ENCODE peak calls at places on chromosomes 4 and X, in six cellular contexts. S is colonic mucosa, K is left ventricle myocardium inferior, O is adrenal gland, M is tibial artery, G is iPS DF 6.9. D is an unnamed sample. For H3K4me1 and H3K27me3, the result is how much of the 10 kb centered on the place peaks cover.

GRCh38 chrX:115023139-115023538 is 5.7 kb upstream of the IL13RA2 start:
- DNase-seq in K (no peak), M (no peak), O (peak), S (no peak), G (no peak), D (peak)

GRCh38 chr4:14028862-14029261 is 401.3 kb upstream of the BOD1L1 start:
- DNase-seq in G (no peak), O (no peak), M (no peak), K (peak), S (no peak), D (no peak)

GRCh38 chr4:77959566-77960338 is 97.1 kb downstream of the MRPL1 start:
- DNase-seq in G (peak), O (no peak), M (no peak), K (no peak), S (no peak), D (peak)

GRCh38 chrX:24241822-24242648 is 71.8 kb downstream of the SUPT20HL2 start:
- DNase-seq in G (no peak), K (no peak), O (peak), M (no peak), S (no peak), D (peak)

GRCh38 chr4:17153572-17153971 is 255.1 kb upstream of the LDB2 start:
- DNase-seq in K (no peak), G (no peak), O (no peak), S (no peak), M (no peak), D (no peak)

GRCh38 chr4:105966046-105966445 is 70.8 kb downstream of the NPNT start:
- DNase-seq in G (no peak), O (no peak), M (no peak), K (no peak), S (no peak), D (no peak)

GRCh38 chr4:73067971-73068394 is 1.5 kb downstream of the COX18 start:
- DNase-seq in O (no peak), S (no peak), K (no peak), G (no peak), M (no peak), D (no peak)

GRCh38 chr4:36747277-36748129 is 466.1 kb downstream of the DTHD1 start:
- DNase-seq in G (no peak), K (no peak), M (no peak), S (no peak), O (no peak), D (no peak)

GRCh38 chr4:158778712-158779111 is 9.9 kb downstream of the FNIP2 start:
- DNase-seq in M (no peak), S (peak), G (no peak), K (no peak), O (no peak), D (no peak)

GRCh38 chrX:2497961-2498780 is 2.6 kb downstream of the DHRSX start:
- DNase-seq in S (peak), G (no peak), O (peak), K (no peak), M (peak), D (peak)

GRCh38 chr4:188372856-188373255 is 233.6 kb downstream of the TRIML1 start:
- DNase-seq in S (no peak), K (no peak), O (peak), G (no peak), M (no peak), D (no peak)

GRCh38 chr4:16893141-16893571 is 5.3 kb downstream of the LDB2 start:
- DNase-seq in K (no peak), G (no peak), S (no peak), O (no peak), M (no peak), D (no peak)

GRCh38 chr4:184457530-184458249 is 16.7 kb downstream of the IRF2 start:
- DNase-seq in O (no peak), M (no peak), K (no peak), G (no peak), S (no peak), D (peak)
- H3K4me1 ChIP-seq in O (under half), M (under half), K (half or more), G (under half), S (under half), D (under half)

GRCh38 chr4:110633358-110634319 is 10.8 kb upstream of the PITX2 start:
- DNase-seq in S (no peak), K (no peak), O (no peak), G (no peak), M (no peak), D (no peak)
- H3K27me3 ChIP-seq in S (half or more), K (half or more), O (half or more), G (half or more), M (half or more), D (under half)

DNA sequence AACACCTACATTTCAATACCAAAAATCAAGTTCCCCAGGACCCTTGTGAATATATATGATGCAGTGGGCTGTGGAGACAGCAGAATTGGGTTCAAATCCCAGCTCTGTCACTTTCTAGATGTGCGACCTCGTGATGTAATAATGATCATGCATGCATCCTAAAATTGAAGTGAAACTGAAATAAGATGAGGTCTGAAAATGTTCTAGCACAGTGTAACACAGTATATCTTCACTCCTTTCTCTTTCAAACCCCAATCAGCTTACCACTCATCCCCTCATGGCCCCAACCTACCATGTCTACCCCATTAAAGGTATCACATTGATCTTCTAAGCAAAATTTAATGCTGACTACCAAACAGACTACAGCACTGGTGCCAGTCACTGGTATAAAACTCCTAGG is 69.9 kb upstream of the BRS3 start:
- DNase-seq in O (no peak), G (no peak), S (no peak), K (no peak), M (no peak), D (no peak)
- H3K27ac ChIP-seq in O (no peak), G (no peak), S (no peak), K (no peak), M (no peak), D (no peak)

GRCh38 chrX:134025986-134026731 is 40.8 kb upstream of the GPC3 start:
- DNase-seq in G (no peak), O (no peak), S (no peak), K (no peak), M (no peak), D (no peak)

GRCh38 chrX:134019567-134020206 is 34.3 kb upstream of the GPC3 start:
- DNase-seq in M (no peak), S (no peak), G (no peak), O (no peak), K (no peak), D (no peak)

GRCh38 chrX:134023851-134024281 is 38.5 kb upstream of the GPC3 start:
- DNase-seq in O (no peak), K (no peak), G (no peak), S (no peak), M (no peak), D (no peak)

GRCh38 chrX:134024686-134025377 is 39.4 kb upstream of the GPC3 start:
- DNase-seq in O (no peak), G (no peak), S (no peak), M (no peak), K (no peak), D (no peak)

GRCh38 chrX:134020910-134021309 is 35.5 kb upstream of the GPC3 start:
- DNase-seq in M (no peak), K (no peak), S (no peak), G (peak), O (no peak), D (no peak)
- H3K4me1 ChIP-seq in M (under half), K (under half), S (under half), G (under half), O (under half), D (under half)

DNA sequence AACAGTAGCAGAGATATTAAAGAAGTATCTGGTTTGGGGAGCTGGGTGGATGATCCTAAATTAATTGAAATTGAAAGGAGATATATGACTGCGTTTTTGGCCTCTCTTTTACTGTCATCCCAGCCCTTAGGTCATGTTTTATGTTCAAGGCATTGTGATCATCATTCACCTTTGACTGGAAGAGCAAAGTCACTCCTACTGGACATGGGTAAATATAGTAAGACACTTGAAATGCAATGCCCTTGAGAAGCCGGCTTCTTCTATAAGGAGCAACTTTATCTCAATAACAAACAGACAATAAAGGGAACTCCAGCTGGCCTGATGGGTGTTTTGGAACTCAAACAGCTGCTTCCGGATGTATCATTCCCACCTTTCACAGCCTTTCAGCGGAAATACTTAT is 65.0 kb upstream of the C4orf54 start:
- DNase-seq in K (no peak), G (no peak), M (no peak), O (no peak), S (no peak), D (peak)
- H3K27me3 ChIP-seq in K (under half), G (under half), M (under half), O (under half), S (under half), D (under half)

DNA sequence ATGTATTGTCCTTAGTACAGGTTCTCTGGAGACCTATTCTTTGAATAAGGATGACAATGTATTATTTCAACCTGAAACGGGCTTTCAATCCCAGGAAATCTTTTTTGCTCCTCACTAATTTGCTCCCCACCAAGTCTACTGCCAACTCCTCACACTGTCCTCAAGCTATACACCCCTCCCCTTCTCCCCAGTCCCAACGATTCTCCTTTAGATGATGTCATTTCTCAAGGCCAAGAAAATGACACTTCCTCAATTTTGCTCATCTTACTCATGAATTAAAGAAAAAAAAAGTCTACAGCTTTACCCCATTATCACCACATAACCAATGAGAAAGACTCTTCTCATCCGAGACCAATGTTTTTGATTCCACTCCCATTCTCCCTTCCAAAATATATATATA is 20.6 kb downstream of the AP1S2 start:
- DNase-seq in S (no peak), O (no peak), G (no peak), K (no peak), M (no peak), D (no peak)
- H3K27ac ChIP-seq in S (no peak), O (no peak), G (no peak), K (no peak), M (no peak), D (no peak)

DNA sequence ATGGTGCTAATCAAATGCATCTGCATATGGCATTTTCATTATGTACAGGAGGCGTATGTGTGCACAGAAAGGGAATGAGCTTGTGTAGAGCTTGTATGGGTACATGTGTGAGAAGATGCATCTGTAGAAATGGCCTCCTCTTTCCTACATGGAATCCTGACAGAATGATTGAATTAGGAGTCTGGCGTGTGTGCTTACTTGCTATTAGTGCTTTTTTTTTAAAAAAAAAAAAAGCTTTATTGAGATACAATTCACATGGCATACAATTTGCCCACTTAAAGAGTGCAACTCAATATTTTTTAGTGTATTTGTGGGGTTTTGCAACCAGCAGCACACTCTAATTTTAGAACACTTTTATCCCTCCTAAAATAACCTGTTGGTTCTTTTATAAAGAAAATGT is 66.1 kb downstream of the TMEM131L start:
- DNase-seq in O (no peak), K (no peak), G (no peak), M (no peak), S (no peak), D (no peak)
- H3K4me1 ChIP-seq in O (under half), K (half or more), G (under half), M (under half), S (under half), D (under half)

GRCh38 chrX:153750126-153750774 is 13.8 kb upstream of the PLXNB3 start:
- DNase-seq in K (no peak), O (no peak), S (no peak), G (no peak), M (no peak), D (no peak)

GRCh38 chrX:153755136-153755535 is 8.9 kb upstream of the PLXNB3 start:
- DNase-seq in O (no peak), M (no peak), G (no peak), K (no peak), S (no peak), D (no peak)
- H3K27me3 ChIP-seq in O (under half), M (under half), G (under half), K (under half), S (under half), D (under half)

GRCh38 chrX:72123471-72124185 is 8.1 kb downstream of the RTL5 start:
- DNase-seq in O (peak), M (peak), S (no peak), G (peak), K (peak), D (no peak)

GRCh38 chrX:72125331-72126047 is 6.2 kb downstream of the RTL5 start:
- DNase-seq in M (no peak), S (no peak), G (no peak), K (no peak), O (no peak), D (no peak)

GRCh38 chrX:72126048-72126415 is 5.7 kb downstream of the RTL5 start:
- DNase-seq in K (no peak), S (no peak), O (no peak), M (no peak), G (no peak), D (no peak)

GRCh38 chrX:72122621-72123275 is 9.0 kb downstream of the RTL5 start:
- DNase-seq in G (no peak), S (no peak), M (no peak), O (no peak), K (no peak), D (no peak)

DNA sequence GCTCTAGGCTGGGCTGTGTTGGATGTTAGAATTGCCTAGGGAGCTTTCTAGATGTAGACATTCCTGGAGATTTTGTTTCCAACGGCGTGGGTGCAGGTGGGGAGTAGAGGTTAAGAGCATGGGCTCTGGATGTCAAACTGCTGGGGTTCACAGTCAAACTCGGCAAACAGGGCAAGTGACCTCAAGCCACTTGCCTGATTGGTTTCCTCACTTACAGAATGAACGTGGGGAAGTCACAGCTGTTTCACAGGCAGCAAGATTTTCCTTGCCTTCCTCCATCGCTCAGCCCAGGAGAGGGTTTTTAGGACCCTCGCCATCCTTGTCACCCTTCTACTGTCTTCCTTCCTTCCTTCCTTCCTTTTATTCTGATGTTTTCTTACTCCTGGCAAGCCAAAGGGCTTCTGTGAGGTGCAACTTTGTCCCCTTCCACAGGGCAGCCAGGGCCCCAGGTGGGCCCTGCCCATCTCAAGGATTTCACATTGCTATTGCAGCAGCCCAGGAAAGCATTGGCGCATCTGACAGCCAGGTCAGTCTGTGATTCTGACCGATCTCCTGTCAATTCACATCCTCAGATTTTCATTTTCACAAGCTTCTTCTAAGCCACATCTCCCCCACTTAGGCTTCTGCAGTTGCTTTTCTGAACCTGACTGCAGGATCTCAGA is 7.0 kb downstream of the RTL5 start:
- DNase-seq in M (no peak), K (no peak), O (no peak), S (no peak), G (no peak), D (no peak)
- H3K27ac ChIP-seq in M (peak), K (peak), O (no peak), S (no peak), G (no peak), D (no peak)

DNA sequence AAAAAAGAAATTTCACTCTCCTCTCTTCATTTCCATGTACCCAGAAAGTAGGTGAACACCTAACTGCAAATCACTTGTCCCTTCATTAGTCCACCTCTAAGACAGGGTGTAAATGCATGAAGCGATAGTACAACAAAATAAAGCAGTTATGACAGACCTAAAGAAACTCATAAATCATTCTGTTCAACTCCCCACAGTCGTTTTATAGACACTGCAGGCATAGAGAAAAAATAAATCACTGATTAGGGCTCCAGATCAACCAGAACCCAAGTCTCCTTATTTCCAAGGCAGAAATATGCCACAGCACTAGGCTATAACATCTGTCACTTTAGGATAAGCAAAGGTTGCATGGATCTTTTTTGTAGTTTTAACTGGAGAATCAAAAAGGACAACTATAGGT is 3.0 kb downstream of the RASGEF1B start:
- DNase-seq in G (no peak), S (no peak), O (no peak), K (no peak), M (no peak), D (no peak)
- H3K4me1 ChIP-seq in G (under half), S (under half), O (under half), K (under half), M (under half), D (under half)

D was measured in small intestine.